ENCODE peak calls at places on chromosomes 3 and 15, in four cellular contexts. One of them, this sample, is unnamed.

GRCh38 chr15:46365612-46366011 is 730.8 kb downstream of the SQOR start:
- DNase-seq in K562: no peak
- DNase-seq in IMR-90: no peak
- DNase-seq in GM12878: no peak
- DNase-seq in this sample: no peak

GRCh38 chr15:78389356-78389755 is 48.7 kb upstream of the IREB2 start:
- DNase-seq in K562: no peak
- DNase-seq in IMR-90: no peak
- DNase-seq in GM12878: no peak
- DNase-seq in this sample: no peak

GRCh38 chr3:4421121-4421520 is 45.9 kb downstream of the SUMF1 start:
- DNase-seq in K562: no peak
- DNase-seq in IMR-90: peak
- DNase-seq in GM12878: no peak
- DNase-seq in this sample: no peak

GRCh38 chr3:72698154-72698917 is 149.9 kb downstream of the SHQ1 start:
- DNase-seq in K562: no peak
- DNase-seq in IMR-90: no peak
- DNase-seq in GM12878: no peak
- DNase-seq in this sample: peak

GRCh38 chr15:40685376-40685775 is 9.6 kb upstream of the RAD51 start:
- DNase-seq in K562: no peak
- DNase-seq in IMR-90: no peak
- DNase-seq in GM12878: no peak
- DNase-seq in this sample: no peak

GRCh38 chr3:179943097-179943880 is 93.4 kb downstream of the PEX5L start:
- DNase-seq in K562: peak
- DNase-seq in IMR-90: no peak
- DNase-seq in GM12878: no peak
- DNase-seq in this sample: no peak

GRCh38 chr3:8625991-8626390 is 18.6 kb downstream of the SSUH2 start:
- DNase-seq in K562: no peak
- DNase-seq in IMR-90: peak
- DNase-seq in GM12878: no peak
- DNase-seq in this sample: no peak

GRCh38 chr3:35651888-35652287 is 12.6 kb downstream of the ARPP21 start:
- DNase-seq in K562: no peak
- DNase-seq in IMR-90: peak
- DNase-seq in GM12878: no peak
- DNase-seq in this sample: no peak

GRCh38 chr3:55570361-55570760 is 83.3 kb upstream of the WNT5A start:
- DNase-seq in K562: no peak
- DNase-seq in IMR-90: no peak
- DNase-seq in GM12878: no peak
- DNase-seq in this sample: no peak

GRCh38 chr15:49645277-49645676 is 24.4 kb downstream of the DTWD1 start:
- DNase-seq in K562: no peak
- DNase-seq in IMR-90: peak
- DNase-seq in GM12878: no peak
- DNase-seq in this sample: no peak

GRCh38 chr3:41024031-41024836 is 175.1 kb upstream of the CTNNB1 start:
- DNase-seq in K562: no peak
- DNase-seq in IMR-90: no peak
- DNase-seq in GM12878: no peak
- DNase-seq in this sample: no peak

GRCh38 chr3:41029356-41029755 is 169.9 kb upstream of the CTNNB1 start:
- DNase-seq in K562: no peak
- DNase-seq in IMR-90: no peak
- DNase-seq in GM12878: no peak
- DNase-seq in this sample: no peak

GRCh38 chr3:41026394-41027177 is 172.7 kb upstream of the CTNNB1 start:
- DNase-seq in K562: peak
- DNase-seq in IMR-90: peak
- DNase-seq in GM12878: no peak
- DNase-seq in this sample: peak
- TF ChIP-seq FOS in K562: no peak
- TF ChIP-seq FOS in IMR-90: no peak
- TF ChIP-seq FOS in GM12878: no peak
- TF ChIP-seq FOS in this sample: no peak

DNA sequence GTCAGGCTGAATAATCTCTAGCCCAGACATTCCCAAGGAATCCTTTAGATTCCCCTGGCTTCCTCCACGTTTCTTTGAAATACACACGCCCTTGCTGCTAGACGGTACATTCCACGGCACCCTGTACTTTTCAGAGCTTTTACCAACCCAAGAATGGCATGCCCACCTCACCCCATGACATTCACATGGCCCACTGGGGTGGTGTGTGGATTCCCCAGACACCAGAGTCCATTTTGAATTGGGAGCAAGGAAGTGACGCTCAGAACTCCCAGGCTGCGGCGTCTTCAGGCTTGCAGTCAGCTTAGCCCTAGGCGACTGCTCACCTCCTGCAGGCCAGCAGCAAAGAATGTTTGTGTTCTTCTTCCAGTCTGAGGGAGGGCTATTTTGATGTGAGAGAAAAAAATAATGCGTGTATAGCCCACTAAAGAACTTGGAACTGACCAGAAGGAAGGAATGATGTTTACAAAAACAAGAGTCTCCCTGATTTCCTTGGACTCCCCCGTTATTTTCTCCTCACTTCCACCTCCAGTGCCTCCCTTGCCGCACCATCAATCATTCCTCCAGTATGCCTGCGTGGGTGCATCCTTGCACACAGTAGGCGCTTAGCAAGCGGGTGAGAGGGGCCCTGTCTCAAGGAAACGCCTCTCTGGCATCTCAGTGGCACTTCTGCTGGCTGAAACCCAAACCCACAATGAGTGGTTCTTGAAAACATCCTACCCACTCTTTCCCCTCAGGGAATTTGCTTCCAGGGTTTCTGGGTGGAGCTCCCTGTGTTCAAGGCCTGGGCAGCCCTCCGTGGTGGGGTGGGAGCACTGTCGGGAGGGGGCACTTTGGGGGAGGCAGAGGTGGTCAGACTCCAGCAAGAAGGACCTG is 59.9 kb downstream of the SMAD6 start:
- DNase-seq in K562: no peak
- DNase-seq in IMR-90: no peak
- DNase-seq in GM12878: no peak
- DNase-seq in this sample: no peak
- H3K4me3 ChIP-seq in K562: no peak
- H3K4me3 ChIP-seq in IMR-90: no peak
- H3K4me3 ChIP-seq in GM12878: no peak
- H3K4me3 ChIP-seq in this sample: no peak

DNA sequence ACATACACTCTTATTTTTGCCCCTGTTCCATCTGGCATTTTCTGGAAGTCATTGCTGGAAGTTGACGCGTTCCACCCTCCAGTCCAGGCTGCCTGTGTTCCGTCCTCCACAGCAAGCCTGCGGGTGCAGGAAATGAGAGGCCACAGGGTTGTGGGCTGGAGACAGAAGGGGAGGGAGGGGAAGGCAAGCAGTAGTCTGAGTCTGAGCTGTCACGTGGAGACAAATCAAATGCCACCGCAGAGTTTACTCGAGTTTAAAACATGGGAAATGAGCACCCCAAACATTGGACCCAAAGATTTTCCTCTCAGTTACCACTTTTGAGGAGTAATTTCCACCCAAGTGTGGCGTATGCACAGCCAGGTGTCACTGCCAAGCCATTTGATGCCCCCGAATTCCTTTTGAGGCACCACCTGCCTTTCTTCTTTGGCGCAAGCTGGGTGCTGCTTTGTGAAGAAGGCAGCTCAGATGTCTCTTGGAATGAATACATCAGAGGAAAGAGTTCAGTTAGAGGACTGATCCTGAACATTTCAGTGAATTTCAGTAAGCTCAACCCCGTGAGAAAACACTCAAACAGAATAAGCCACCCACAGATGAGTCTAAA is 204.0 kb downstream of the UACA start:
- DNase-seq in K562: no peak
- DNase-seq in IMR-90: peak
- DNase-seq in GM12878: no peak
- DNase-seq in this sample: peak
- TF ChIP-seq FOS in K562: no peak
- TF ChIP-seq FOS in IMR-90: no peak
- TF ChIP-seq FOS in GM12878: no peak
- TF ChIP-seq FOS in this sample: no peak

GRCh38 chr15:74403981-74404563 is 29.7 kb downstream of the SEMA7A start:
- DNase-seq in K562: no peak
- DNase-seq in IMR-90: no peak
- DNase-seq in GM12878: peak
- DNase-seq in this sample: no peak
- H3K4me3 ChIP-seq in K562: no peak
- H3K4me3 ChIP-seq in IMR-90: no peak
- H3K4me3 ChIP-seq in GM12878: peak
- H3K4me3 ChIP-seq in this sample: no peak